ENCODE peak calls at places on chromosomes 3 and 15, in nine cellular contexts. One of them, this sample, is unnamed.

GRCh38 chr15:83066034-83066760 is 855 bp downstream of the BTBD1 start:
- DNase-seq in EL: peak
- DNase-seq in endothelial cell: no peak
- DNase-seq in effector memory CD4-positive, alpha-beta T cell: no peak
- DNase-seq in heart right ventricle: peak
- DNase-seq in EH: no peak
- DNase-seq in CD4-positive, alpha-beta T cell: no peak
- DNase-seq in stimulated activated CD8-positive, alpha-beta memory T cell treated with anti-CD3 and anti-CD28 coated beads, Interleukin-7, amount 100 ng/mL, for 1 hour: no peak
- DNase-seq in NT2/D1: no peak
- DNase-seq in this sample: no peak

GRCh38 chr3:192904632-192905289 is 12.9 kb downstream of the MB21D2 start:
- DNase-seq in EL: no peak
- DNase-seq in endothelial cell: no peak
- DNase-seq in effector memory CD4-positive, alpha-beta T cell: no peak
- DNase-seq in heart right ventricle: no peak
- DNase-seq in EH: no peak
- DNase-seq in CD4-positive, alpha-beta T cell: no peak
- DNase-seq in stimulated activated CD8-positive, alpha-beta memory T cell treated with anti-CD3 and anti-CD28 coated beads, Interleukin-7, amount 100 ng/mL, for 1 hour: no peak
- DNase-seq in NT2/D1: no peak
- DNase-seq in this sample: no peak

GRCh38 chr3:25589783-25590258 is 74.9 kb downstream of the TOP2B start:
- DNase-seq in EL: no peak
- DNase-seq in endothelial cell: no peak
- DNase-seq in effector memory CD4-positive, alpha-beta T cell: no peak
- DNase-seq in heart right ventricle: peak
- DNase-seq in EH: peak
- DNase-seq in CD4-positive, alpha-beta T cell: no peak
- DNase-seq in stimulated activated CD8-positive, alpha-beta memory T cell treated with anti-CD3 and anti-CD28 coated beads, Interleukin-7, amount 100 ng/mL, for 1 hour: no peak
- DNase-seq in NT2/D1: no peak
- DNase-seq in this sample: no peak

GRCh38 chr3:48409291-48410201 is 20.3 kb downstream of the PLXNB1 start:
- DNase-seq in EL: no peak
- DNase-seq in endothelial cell: no peak
- DNase-seq in effector memory CD4-positive, alpha-beta T cell: no peak
- DNase-seq in heart right ventricle: no peak
- DNase-seq in EH: no peak
- DNase-seq in CD4-positive, alpha-beta T cell: no peak
- DNase-seq in stimulated activated CD8-positive, alpha-beta memory T cell treated with anti-CD3 and anti-CD28 coated beads, Interleukin-7, amount 100 ng/mL, for 1 hour: no peak
- DNase-seq in NT2/D1: no peak
- DNase-seq in this sample: peak

GRCh38 chr15:29656636-29657475 is 165.4 kb downstream of the TJP1 start:
- DNase-seq in EL: no peak
- DNase-seq in endothelial cell: peak
- DNase-seq in effector memory CD4-positive, alpha-beta T cell: no peak
- DNase-seq in heart right ventricle: no peak
- DNase-seq in EH: no peak
- DNase-seq in CD4-positive, alpha-beta T cell: no peak
- DNase-seq in stimulated activated CD8-positive, alpha-beta memory T cell treated with anti-CD3 and anti-CD28 coated beads, Interleukin-7, amount 100 ng/mL, for 1 hour: no peak
- DNase-seq in NT2/D1: peak
- DNase-seq in this sample: no peak

GRCh38 chr3:181213347-181213746 is 223.8 kb upstream of the DNAJC19 start:
- DNase-seq in EL: no peak
- DNase-seq in endothelial cell: no peak
- DNase-seq in effector memory CD4-positive, alpha-beta T cell: no peak
- DNase-seq in heart right ventricle: no peak
- DNase-seq in EH: no peak
- DNase-seq in CD4-positive, alpha-beta T cell: no peak
- DNase-seq in stimulated activated CD8-positive, alpha-beta memory T cell treated with anti-CD3 and anti-CD28 coated beads, Interleukin-7, amount 100 ng/mL, for 1 hour: no peak
- DNase-seq in NT2/D1: no peak
- DNase-seq in this sample: no peak

GRCh38 chr3:39809995-39810595 is 686 bp downstream of the MYRIP start:
- DNase-seq in EL: peak
- DNase-seq in endothelial cell: peak
- DNase-seq in effector memory CD4-positive, alpha-beta T cell: no peak
- DNase-seq in heart right ventricle: no peak
- DNase-seq in EH: no peak
- DNase-seq in CD4-positive, alpha-beta T cell: no peak
- DNase-seq in stimulated activated CD8-positive, alpha-beta memory T cell treated with anti-CD3 and anti-CD28 coated beads, Interleukin-7, amount 100 ng/mL, for 1 hour: no peak
- DNase-seq in NT2/D1: no peak
- DNase-seq in this sample: peak

GRCh38 chr3:38438421-38438820 is 15.3 kb upstream of the ACVR2B start:
- DNase-seq in EL: peak
- DNase-seq in endothelial cell: no peak
- DNase-seq in effector memory CD4-positive, alpha-beta T cell: peak
- DNase-seq in heart right ventricle: peak
- DNase-seq in EH: peak
- DNase-seq in CD4-positive, alpha-beta T cell: no peak
- DNase-seq in stimulated activated CD8-positive, alpha-beta memory T cell treated with anti-CD3 and anti-CD28 coated beads, Interleukin-7, amount 100 ng/mL, for 1 hour: no peak
- DNase-seq in NT2/D1: no peak
- DNase-seq in this sample: no peak

GRCh38 chr3:51967384-51968174 is at the start of gene PCBP4:
- DNase-seq in EL: peak
- DNase-seq in endothelial cell: peak
- DNase-seq in effector memory CD4-positive, alpha-beta T cell: peak
- DNase-seq in heart right ventricle: peak
- DNase-seq in EH: peak
- DNase-seq in CD4-positive, alpha-beta T cell: no peak
- DNase-seq in stimulated activated CD8-positive, alpha-beta memory T cell treated with anti-CD3 and anti-CD28 coated beads, Interleukin-7, amount 100 ng/mL, for 1 hour: no peak
- DNase-seq in NT2/D1: no peak
- DNase-seq in this sample: peak

GRCh38 chr15:52445954-52446353 is 82.7 kb downstream of the MYO5A start:
- DNase-seq in EL: no peak
- DNase-seq in endothelial cell: no peak
- DNase-seq in effector memory CD4-positive, alpha-beta T cell: no peak
- DNase-seq in heart right ventricle: no peak
- DNase-seq in EH: no peak
- DNase-seq in CD4-positive, alpha-beta T cell: no peak
- DNase-seq in stimulated activated CD8-positive, alpha-beta memory T cell treated with anti-CD3 and anti-CD28 coated beads, Interleukin-7, amount 100 ng/mL, for 1 hour: no peak
- DNase-seq in NT2/D1: no peak
- DNase-seq in this sample: no peak

GRCh38 chr3:124783696-124784095 is 53.4 kb downstream of the UMPS start:
- DNase-seq in EL: no peak
- DNase-seq in endothelial cell: no peak
- DNase-seq in effector memory CD4-positive, alpha-beta T cell: no peak
- DNase-seq in heart right ventricle: no peak
- DNase-seq in EH: no peak
- DNase-seq in CD4-positive, alpha-beta T cell: no peak
- DNase-seq in stimulated activated CD8-positive, alpha-beta memory T cell treated with anti-CD3 and anti-CD28 coated beads, Interleukin-7, amount 100 ng/mL, for 1 hour: no peak
- DNase-seq in NT2/D1: no peak
- DNase-seq in this sample: no peak

GRCh38 chr3:188051801-188052228 is 102.1 kb upstream of the LPP start:
- DNase-seq in EL: no peak
- DNase-seq in endothelial cell: no peak
- DNase-seq in effector memory CD4-positive, alpha-beta T cell: no peak
- DNase-seq in heart right ventricle: peak
- DNase-seq in EH: no peak
- DNase-seq in CD4-positive, alpha-beta T cell: no peak
- DNase-seq in stimulated activated CD8-positive, alpha-beta memory T cell treated with anti-CD3 and anti-CD28 coated beads, Interleukin-7, amount 100 ng/mL, for 1 hour: no peak
- DNase-seq in NT2/D1: no peak
- DNase-seq in this sample: peak

GRCh38 chr3:39193391-39193790 is 996 bp upstream of the XIRP1 start:
- DNase-seq in EL: peak
- DNase-seq in endothelial cell: no peak
- DNase-seq in effector memory CD4-positive, alpha-beta T cell: no peak
- DNase-seq in heart right ventricle: peak
- DNase-seq in EH: peak
- DNase-seq in CD4-positive, alpha-beta T cell: no peak
- DNase-seq in stimulated activated CD8-positive, alpha-beta memory T cell treated with anti-CD3 and anti-CD28 coated beads, Interleukin-7, amount 100 ng/mL, for 1 hour: no peak
- DNase-seq in NT2/D1: no peak
- DNase-seq in this sample: peak

GRCh38 chr3:70064194-70064787 is 64.8 kb downstream of the SAMMSON start:
- DNase-seq in EL: peak
- DNase-seq in endothelial cell: peak
- DNase-seq in effector memory CD4-positive, alpha-beta T cell: no peak
- DNase-seq in heart right ventricle: peak
- DNase-seq in EH: peak
- DNase-seq in CD4-positive, alpha-beta T cell: no peak
- DNase-seq in stimulated activated CD8-positive, alpha-beta memory T cell treated with anti-CD3 and anti-CD28 coated beads, Interleukin-7, amount 100 ng/mL, for 1 hour: no peak
- DNase-seq in NT2/D1: no peak
- DNase-seq in this sample: no peak

GRCh38 chr3:3088066-3088465 is 22.1 kb downstream of the IL5RA start:
- DNase-seq in EL: no peak
- DNase-seq in endothelial cell: no peak
- DNase-seq in effector memory CD4-positive, alpha-beta T cell: no peak
- DNase-seq in heart right ventricle: no peak
- DNase-seq in EH: no peak
- DNase-seq in CD4-positive, alpha-beta T cell: no peak
- DNase-seq in stimulated activated CD8-positive, alpha-beta memory T cell treated with anti-CD3 and anti-CD28 coated beads, Interleukin-7, amount 100 ng/mL, for 1 hour: no peak
- DNase-seq in NT2/D1: no peak
- DNase-seq in this sample: no peak

GRCh38 chr3:143975549-143976152 is 4.0 kb downstream of the DIPK2A start:
- DNase-seq in EL: peak
- DNase-seq in endothelial cell: no peak
- DNase-seq in effector memory CD4-positive, alpha-beta T cell: no peak
- DNase-seq in heart right ventricle: peak
- DNase-seq in EH: peak
- DNase-seq in CD4-positive, alpha-beta T cell: no peak
- DNase-seq in stimulated activated CD8-positive, alpha-beta memory T cell treated with anti-CD3 and anti-CD28 coated beads, Interleukin-7, amount 100 ng/mL, for 1 hour: no peak
- DNase-seq in NT2/D1: no peak
- DNase-seq in this sample: no peak

GRCh38 chr3:148075829-148076716 is 621.6 kb upstream of the AGTR1 start:
- DNase-seq in EL: peak
- DNase-seq in endothelial cell: peak
- DNase-seq in effector memory CD4-positive, alpha-beta T cell: no peak
- DNase-seq in heart right ventricle: no peak
- DNase-seq in EH: peak
- DNase-seq in CD4-positive, alpha-beta T cell: no peak
- DNase-seq in stimulated activated CD8-positive, alpha-beta memory T cell treated with anti-CD3 and anti-CD28 coated beads, Interleukin-7, amount 100 ng/mL, for 1 hour: no peak
- DNase-seq in NT2/D1: peak
- DNase-seq in this sample: no peak

GRCh38 chr15:60520825-60521368 is 42.0 kb upstream of the ICE2 start:
- DNase-seq in EL: peak
- DNase-seq in endothelial cell: peak
- DNase-seq in effector memory CD4-positive, alpha-beta T cell: peak
- DNase-seq in heart right ventricle: peak
- DNase-seq in EH: peak
- DNase-seq in CD4-positive, alpha-beta T cell: peak
- DNase-seq in stimulated activated CD8-positive, alpha-beta memory T cell treated with anti-CD3 and anti-CD28 coated beads, Interleukin-7, amount 100 ng/mL, for 1 hour: peak
- DNase-seq in NT2/D1: peak
- DNase-seq in this sample: peak

GRCh38 chr3:46127503-46127902 is 80.6 kb downstream of the CCR1 start:
- DNase-seq in EL: peak
- DNase-seq in endothelial cell: no peak
- DNase-seq in effector memory CD4-positive, alpha-beta T cell: no peak
- DNase-seq in heart right ventricle: no peak
- DNase-seq in EH: peak
- DNase-seq in CD4-positive, alpha-beta T cell: no peak
- DNase-seq in stimulated activated CD8-positive, alpha-beta memory T cell treated with anti-CD3 and anti-CD28 coated beads, Interleukin-7, amount 100 ng/mL, for 1 hour: no peak
- DNase-seq in NT2/D1: no peak
- DNase-seq in this sample: no peak

GRCh38 chr3:184320099-184320445 is 5.7 kb downstream of the EIF4G1 start:
- DNase-seq in EL: peak
- DNase-seq in endothelial cell: no peak
- DNase-seq in effector memory CD4-positive, alpha-beta T cell: no peak
- DNase-seq in heart right ventricle: peak
- DNase-seq in EH: peak
- DNase-seq in CD4-positive, alpha-beta T cell: peak
- DNase-seq in stimulated activated CD8-positive, alpha-beta memory T cell treated with anti-CD3 and anti-CD28 coated beads, Interleukin-7, amount 100 ng/mL, for 1 hour: no peak
- DNase-seq in NT2/D1: no peak
- DNase-seq in this sample: peak

GRCh38 chr15:91335702-91336101 is 235.6 kb downstream of the SV2B start:
- DNase-seq in EL: no peak
- DNase-seq in endothelial cell: no peak
- DNase-seq in effector memory CD4-positive, alpha-beta T cell: no peak
- DNase-seq in heart right ventricle: no peak
- DNase-seq in EH: no peak
- DNase-seq in CD4-positive, alpha-beta T cell: no peak
- DNase-seq in stimulated activated CD8-positive, alpha-beta memory T cell treated with anti-CD3 and anti-CD28 coated beads, Interleukin-7, amount 100 ng/mL, for 1 hour: no peak
- DNase-seq in NT2/D1: no peak
- DNase-seq in this sample: no peak

GRCh38 chr3:122397136-122397645 is 13.2 kb downstream of the FAM162A start:
- DNase-seq in EL: peak
- DNase-seq in endothelial cell: no peak
- DNase-seq in effector memory CD4-positive, alpha-beta T cell: no peak
- DNase-seq in heart right ventricle: no peak
- DNase-seq in EH: peak
- DNase-seq in CD4-positive, alpha-beta T cell: no peak
- DNase-seq in stimulated activated CD8-positive, alpha-beta memory T cell treated with anti-CD3 and anti-CD28 coated beads, Interleukin-7, amount 100 ng/mL, for 1 hour: no peak
- DNase-seq in NT2/D1: no peak
- DNase-seq in this sample: no peak

GRCh38 chr15:71725215-71725955 is 85.0 kb upstream of the NR2E3 start:
- DNase-seq in EL: peak
- DNase-seq in endothelial cell: no peak
- DNase-seq in effector memory CD4-positive, alpha-beta T cell: no peak
- DNase-seq in heart right ventricle: no peak
- DNase-seq in EH: peak
- DNase-seq in CD4-positive, alpha-beta T cell: no peak
- DNase-seq in stimulated activated CD8-positive, alpha-beta memory T cell treated with anti-CD3 and anti-CD28 coated beads, Interleukin-7, amount 100 ng/mL, for 1 hour: no peak
- DNase-seq in NT2/D1: no peak
- DNase-seq in this sample: no peak

GRCh38 chr3:173066044-173066679 is 74.9 kb downstream of the SPATA16 start:
- DNase-seq in EL: peak
- DNase-seq in endothelial cell: no peak
- DNase-seq in effector memory CD4-positive, alpha-beta T cell: no peak
- DNase-seq in heart right ventricle: peak
- DNase-seq in EH: peak
- DNase-seq in CD4-positive, alpha-beta T cell: no peak
- DNase-seq in stimulated activated CD8-positive, alpha-beta memory T cell treated with anti-CD3 and anti-CD28 coated beads, Interleukin-7, amount 100 ng/mL, for 1 hour: no peak
- DNase-seq in NT2/D1: no peak
- DNase-seq in this sample: no peak

GRCh38 chr3:194204036-194204792 is 68.3 kb downstream of the HES1 start:
- DNase-seq in EL: no peak
- DNase-seq in endothelial cell: peak
- DNase-seq in effector memory CD4-positive, alpha-beta T cell: no peak
- DNase-seq in heart right ventricle: no peak
- DNase-seq in EH: no peak
- DNase-seq in CD4-positive, alpha-beta T cell: no peak
- DNase-seq in stimulated activated CD8-positive, alpha-beta memory T cell treated with anti-CD3 and anti-CD28 coated beads, Interleukin-7, amount 100 ng/mL, for 1 hour: no peak
- DNase-seq in NT2/D1: no peak
- DNase-seq in this sample: no peak

GRCh38 chr3:132209860-132210259 is 107.3 kb upstream of the ACP3 start:
- DNase-seq in EL: no peak
- DNase-seq in endothelial cell: no peak
- DNase-seq in effector memory CD4-positive, alpha-beta T cell: no peak
- DNase-seq in heart right ventricle: no peak
- DNase-seq in EH: no peak
- DNase-seq in CD4-positive, alpha-beta T cell: no peak
- DNase-seq in stimulated activated CD8-positive, alpha-beta memory T cell treated with anti-CD3 and anti-CD28 coated beads, Interleukin-7, amount 100 ng/mL, for 1 hour: no peak
- DNase-seq in NT2/D1: no peak
- DNase-seq in this sample: no peak